ENCODE peak calls at places on chromosomes 4 and X, in four cellular contexts. J is mesendoderm, W is colonic mucosa, U is left lung. P is an unnamed sample.

GRCh38 chr4:176376032-176376614 is 56.4 kb downstream of the SPCS3 start:
- DNase-seq in W (no peak), U (no peak), J (peak; percentile 10), P (no peak)

GRCh38 chr4:23333946-23334878 is 555.6 kb downstream of the PPARGC1A start:
- DNase-seq in J (peak; percentile 79), U (no peak), W (peak; percentile 21), P (no peak)

GRCh38 chr4:86532851-86533250 is 61.3 kb upstream of the PTPN13 start:
- DNase-seq in W (no peak), J (no peak), U (no peak), P (no peak)

GRCh38 chrX:85836868-85837267 is 210.5 kb downstream of the CHM start:
- DNase-seq in W (no peak), J (no peak), U (no peak), P (no peak)

GRCh38 chr4:68803013-68803412 is 12.8 kb upstream of the UGT2B10 start:
- DNase-seq in U (no peak), J (no peak), W (no peak), P (no peak)

GRCh38 chrX:105564536-105564935 is 257.8 kb upstream of the NRK start:
- DNase-seq in J (no peak), W (no peak), U (no peak), P (no peak)

GRCh38 chrX:15475486-15475885 is 17.6 kb downstream of the PIR start:
- DNase-seq in W (no peak), J (no peak), U (no peak), P (no peak)

GRCh38 chr4:10926025-10926424 is 241.5 kb upstream of the CLNK start:
- DNase-seq in J (no peak), W (no peak), U (no peak), P (no peak)

GRCh38 chrX:1165535-1166196 is 46.8 kb downstream of the CRLF2 start:
- DNase-seq in J (peak; percentile 27), W (no peak), U (peak; percentile 21), P (no peak)

GRCh38 chr4:5839751-5840674 is 52.9 kb downstream of the CRMP1 start:
- DNase-seq in U (no peak), J (no peak), W (peak; percentile 26), P (no peak)

GRCh38 chr4:163666335-163666888 is 171.9 kb downstream of the TMA16 start:
- DNase-seq in U (no peak), W (no peak), J (no peak), P (no peak)

GRCh38 chr4:113419631-113420030 is 341.9 kb downstream of the CAMK2D start:
- DNase-seq in U (no peak), J (no peak), W (no peak), P (no peak)

GRCh38 chrX:52867610-52868348 is at the start of gene XAGE3:
- DNase-seq in W (no peak), U (no peak), J (no peak), P (no peak)

GRCh38 chr4:81756973-81757372 is 285.3 kb upstream of the RASGEF1B start:
- DNase-seq in U (no peak), J (no peak), W (no peak), P (no peak)

GRCh38 chrX:40651620-40652223 is 4.4 kb upstream of the CXorf38 start:
- DNase-seq in W (peak; percentile 78), J (peak; percentile 41), U (no peak), P (peak; percentile 77)

GRCh38 chr4:108175966-108176365 is 7.2 kb upstream of the LEF1 start:
- DNase-seq in J (no peak), U (no peak), W (no peak), P (no peak)

GRCh38 chrX:22366166-22366702 is 93.5 kb downstream of the CBLL2 start:
- DNase-seq in W (no peak), U (no peak), J (no peak), P (no peak)

GRCh38 chr4:107120661-107121060 is 84.5 kb upstream of the DKK2 start:
- DNase-seq in W (no peak), U (no peak), J (peak; percentile 56), P (no peak)

GRCh38 chrX:55220119-55220794 is at the start of gene PAGE5:
- DNase-seq in U (no peak), W (no peak), J (no peak), P (no peak)

GRCh38 chr4:8269535-8270417 is at the start of gene HTRA3:
- DNase-seq in U (no peak), W (no peak), J (peak; percentile 72), P (peak; percentile 28)

GRCh38 chrX:22246620-22247019 is 26.1 kb upstream of the CBLL2 start:
- DNase-seq in J (no peak), U (no peak), W (no peak), P (no peak)

GRCh38 chrX:6701085-6701484 is 166.2 kb upstream of the VCX3A start:
- DNase-seq in J (no peak), W (no peak), U (no peak), P (no peak)

GRCh38 chr4:17816142-17816541 is 5.4 kb downstream of the NCAPG start:
- DNase-seq in U (peak; percentile 58), J (no peak), W (no peak), P (no peak)

GRCh38 chr4:60216752-60217151 is 983.4 kb upstream of the ADGRL3 start:
- DNase-seq in W (no peak), U (no peak), J (peak; percentile 13), P (no peak)

GRCh38 chrX:1086444-1087409 is 125.7 kb downstream of the CRLF2 start:
- DNase-seq in W (no peak), U (no peak), J (no peak), P (no peak)

GRCh38 chr4:45120163-45120562 is 393.8 kb upstream of the GNPDA2 start:
- DNase-seq in W (no peak), J (no peak), U (no peak), P (no peak)

DNA sequence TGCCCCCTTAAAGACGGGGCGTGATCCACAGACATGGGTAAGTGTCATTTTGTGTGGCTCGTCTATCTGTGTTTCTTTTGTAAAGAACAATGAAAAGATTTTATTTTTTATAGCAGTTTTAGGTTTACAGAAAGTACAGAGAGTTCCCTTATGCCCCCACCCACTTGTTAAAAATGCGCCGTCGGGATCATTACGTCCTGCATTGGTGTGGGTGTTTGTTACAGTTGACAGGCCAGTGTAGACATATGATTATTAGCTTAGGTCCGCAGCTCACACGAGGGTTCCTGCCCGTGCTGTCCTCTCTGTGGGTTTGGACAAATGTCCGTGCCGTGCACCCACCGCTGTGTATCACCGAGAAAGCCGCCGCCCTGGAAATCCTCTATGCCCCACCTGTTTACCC is 50.5 kb downstream of the RGS12 start:
- DNase-seq in U (no peak), J (no peak), W (no peak), P (no peak)
- H3K4me1 ChIP-seq in U (no peaks in the 10 kb centered on the region), J (no peaks in the 10 kb centered on the region), W (no peaks in the 10 kb centered on the region), P (peaks cover 21% of the 10 kb centered on the region)

DNA sequence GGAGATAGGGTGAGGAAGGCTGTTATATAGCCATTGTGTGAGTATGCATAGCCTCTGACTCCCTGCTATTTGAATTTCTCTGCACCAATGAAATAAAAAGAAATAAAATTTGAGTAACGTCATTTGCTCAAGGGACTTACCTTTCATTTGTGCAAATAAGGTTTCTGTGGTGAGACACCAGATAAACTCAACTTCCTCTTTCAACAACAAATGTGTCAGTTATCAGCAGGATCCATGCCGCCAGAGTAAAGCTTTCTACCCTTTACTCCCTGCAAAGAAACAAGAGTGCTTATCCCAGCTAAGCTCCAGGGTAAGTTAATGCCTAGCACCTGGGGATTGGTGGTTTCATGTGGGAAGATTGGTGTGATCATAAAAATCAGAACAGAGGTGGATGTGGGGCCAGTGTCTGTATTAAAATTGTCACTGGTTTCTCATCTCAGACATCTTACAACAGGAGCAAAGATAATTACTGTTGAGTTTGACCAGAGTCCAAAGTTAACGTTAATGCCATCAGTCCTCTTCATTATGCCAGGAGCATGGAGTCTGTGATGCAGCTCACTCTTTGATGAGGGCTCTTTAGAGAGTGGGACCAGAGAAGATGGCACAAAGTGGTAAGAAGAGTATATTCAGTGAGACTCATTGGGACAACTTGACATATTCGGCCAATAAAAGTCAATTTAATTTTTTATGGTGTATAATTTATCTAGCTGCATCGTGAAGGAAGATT is at the start of gene P2RY10:
- DNase-seq in J (no peak), W (no peak), U (no peak), P (no peak)
- H3K4me3 ChIP-seq in J (no peak within 1 kb of the TSS), W (no peak within 1 kb of the TSS), U (no peak within 1 kb of the TSS), P (no peak within 1 kb of the TSS)

GRCh38 chr4:79121223-79121622 is 182.0 kb upstream of the PAQR3 start:
- DNase-seq in W (no peak), J (no peak), U (no peak), P (no peak)
- H3K4me1 ChIP-seq in W (no peaks in the 10 kb centered on the region), J (no peaks in the 10 kb centered on the region), U (no peaks in the 10 kb centered on the region), P (no peaks in the 10 kb centered on the region)

DNA sequence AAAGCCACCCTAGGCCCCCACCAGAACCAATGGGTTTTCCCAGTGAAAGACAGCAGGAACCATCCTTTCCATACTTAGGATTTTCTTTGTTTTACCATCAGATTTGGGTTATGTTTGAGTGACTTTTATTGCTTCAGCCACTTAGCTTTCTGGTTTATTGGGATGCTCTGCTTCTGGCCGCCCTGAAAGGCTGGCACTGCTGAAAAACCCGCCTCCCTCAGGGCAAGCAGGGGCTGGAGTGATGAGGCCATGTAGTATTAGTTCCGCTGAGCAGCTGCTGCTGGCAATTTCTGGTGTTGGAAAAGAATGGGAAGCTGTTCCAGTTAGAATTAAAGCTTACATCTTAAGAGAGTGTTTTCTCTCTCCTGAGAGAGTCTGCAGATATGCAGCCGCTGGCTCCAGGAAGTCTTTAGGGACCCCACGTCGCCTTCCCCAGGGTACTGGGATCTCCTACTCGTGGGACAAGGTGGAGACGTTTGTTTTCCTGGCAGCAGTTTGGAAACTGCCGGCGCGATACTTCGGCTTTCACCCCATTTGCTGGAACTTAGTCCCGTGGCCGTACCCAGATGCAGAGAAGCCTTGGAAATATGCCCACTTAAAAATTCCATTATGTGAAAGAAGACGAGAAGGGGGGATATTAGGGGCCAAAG is 72.4 kb downstream of the TMEM131L start:
- DNase-seq in J (no peak), W (no peak), U (no peak), P (no peak)
- H3K4me3 ChIP-seq in J (no peak overlapping the region), W (no peak overlapping the region), U (peak overlapping the region; percentile 6), P (peak overlapping the region; percentile 34)

GRCh38 chr4:54254915-54255246 is 25.8 kb downstream of the PDGFRA start:
- DNase-seq in W (no peak), J (no peak), U (no peak), P (no peak)

GRCh38 chr4:54256491-54257167 is 27.5 kb downstream of the PDGFRA start:
- DNase-seq in W (no peak), J (no peak), U (no peak), P (no peak)

GRCh38 chr4:54255881-54256280 is 26.8 kb downstream of the PDGFRA start:
- DNase-seq in U (no peak), W (no peak), J (peak; percentile 72), P (no peak)

DNA sequence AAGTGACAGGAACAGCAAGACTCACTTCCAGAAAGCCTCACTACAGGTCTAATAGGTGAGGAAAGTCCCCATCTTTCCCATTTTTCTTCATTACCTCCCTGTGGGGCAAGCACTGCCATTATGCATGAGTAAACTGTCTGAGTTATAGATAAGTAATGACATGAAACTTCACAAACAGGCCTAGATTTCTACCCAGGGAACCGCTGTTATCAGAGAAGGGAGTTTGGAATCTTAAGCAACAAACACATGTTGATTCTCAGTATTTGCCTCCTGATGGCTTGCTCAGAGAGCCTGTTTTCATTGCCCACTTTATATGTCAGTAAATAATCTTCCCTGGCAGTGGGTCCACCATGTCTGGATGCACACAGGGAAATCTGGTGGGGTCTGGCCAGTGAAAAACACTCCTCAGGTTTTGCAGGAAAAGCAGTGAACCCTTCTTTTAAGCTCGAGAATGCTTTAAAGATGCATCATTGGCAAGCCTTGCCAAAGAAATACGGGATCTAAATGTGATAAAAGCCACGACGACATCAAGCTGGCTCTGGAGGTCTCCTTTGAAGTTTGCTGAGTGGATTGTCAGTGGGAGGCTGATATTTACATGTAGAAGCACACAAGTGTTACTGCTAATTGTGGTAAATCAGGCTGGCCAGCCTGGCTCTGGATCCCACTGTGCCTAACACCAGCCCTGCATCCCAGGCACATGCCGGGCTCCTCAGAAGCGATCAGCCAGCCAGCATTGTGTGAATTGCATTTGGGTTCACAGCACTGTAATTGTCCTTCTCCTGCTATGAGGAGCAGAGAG is 25.2 kb downstream of the PDGFRA start:
- DNase-seq in J (peak; percentile 86), W (no peak), U (no peak), P (no peak)
- H3K4me1 ChIP-seq in J (peaks cover 2% of the 10 kb centered on the region), W (no peaks in the 10 kb centered on the region), U (no peaks in the 10 kb centered on the region), P (no peaks in the 10 kb centered on the region)

P was measured in stomach.